ENCODE peak calls at places on chromosomes 1 and 21, in four cellular contexts. X is heart left ventricle, W is heart right ventricle, A is body of pancreas. V is an unnamed sample.
A peak's percentile ranks its signal among the peaks of the same experiment; 100 is the strongest.

GRCh38 chr1:41754540-41754939 is 164.2 kb downstream of the HIVEP3 start:
- ATAC-seq in X (no peak), W (no peak), A (no peak), V (no peak)

GRCh38 chr21:14875704-14876364 is 189.0 kb downstream of the NRIP1 start:
- ATAC-seq in X (peak; percentile 50), W (peak; percentile 35), A (no peak), V (no peak)

GRCh38 chr21:16608209-16608830 is 878.5 kb downstream of the USP25 start:
- ATAC-seq in X (peak; percentile 45), W (peak; percentile 57), A (no peak), V (no peak)

GRCh38 chr1:18109756-18110597 is 2.4 kb downstream of the IGSF21 start:
- ATAC-seq in X (peak; percentile 23), W (peak; percentile 58), A (no peak), V (peak; percentile 46)

GRCh38 chr1:29415156-29415830 is 179.0 kb downstream of the PTPRU start:
- ATAC-seq in X (no peak), W (no peak), A (peak; percentile 56), V (no peak)

GRCh38 chr1:3419415-3420204 is 34.9 kb upstream of the ARHGEF16 start:
- ATAC-seq in X (no peak), W (no peak), A (no peak), V (no peak)

GRCh38 chr21:29217818-29218252 is 80.9 kb upstream of the BACH1 start:
- ATAC-seq in X (peak; percentile 82), W (no peak), A (no peak), V (peak; percentile 61)

GRCh38 chr1:14009576-14009975 is 309.6 kb downstream of the PRDM2 start:
- ATAC-seq in X (no peak), W (no peak), A (no peak), V (no peak)

GRCh38 chr1:103309761-103310160 is 201.4 kb upstream of the COL11A1 start:
- ATAC-seq in X (no peak), W (no peak), A (no peak), V (no peak)

GRCh38 chr1:220368352-220369265 is 96.4 kb upstream of the RAB3GAP2 start:
- ATAC-seq in X (peak; percentile 71), W (peak; percentile 73), A (no peak), V (no peak)

GRCh38 chr1:18376661-18377060 is 104.1 kb upstream of the KLHDC7A start:
- ATAC-seq in X (no peak), W (no peak), A (no peak), V (no peak)

GRCh38 chr1:67053535-67053784 is 488 bp downstream of the SLC35D1 start:
- ATAC-seq in X (peak; percentile 90), W (peak; percentile 75), A (peak; percentile 91), V (peak; percentile 87)

GRCh38 chr1:15941044-15941840 is 34.7 kb downstream of the ZBTB17 start:
- ATAC-seq in X (no peak), W (no peak), A (no peak), V (no peak)

GRCh38 chr1:186967659-186968394 is 139.1 kb downstream of the PLA2G4A start:
- ATAC-seq in X (no peak), W (no peak), A (no peak), V (no peak)

GRCh38 chr1:20059847-20060246 is 10.1 kb upstream of the PLA2G5 start:
- ATAC-seq in X (peak; percentile 43), W (peak; percentile 41), A (no peak), V (no peak)

GRCh38 chr1:176567190-176567794 is 104.3 kb downstream of the PAPPA2 start:
- ATAC-seq in X (no peak), W (no peak), A (peak; percentile 38), V (no peak)

GRCh38 chr21:25491267-25491666 is 116.0 kb downstream of the MRPL39 start:
- ATAC-seq in X (no peak), W (no peak), A (no peak), V (no peak)

GRCh38 chr21:42830456-42831455 is 48.6 kb downstream of the WDR4 start:
- ATAC-seq in X (no peak), W (no peak), A (no peak), V (no peak)

GRCh38 chr1:208535518-208535917 is 291.3 kb upstream of the PLXNA2 start:
- ATAC-seq in X (no peak), W (no peak), A (no peak), V (no peak)

GRCh38 chr1:179742717-179743678 is at the start of gene FAM163A:
- ATAC-seq in X (peak; percentile 67), W (peak; percentile 41), A (peak; percentile 12), V (no peak)

GRCh38 chr1:212074313-212074712 is 38.8 kb downstream of the DTL start:
- ATAC-seq in X (peak; percentile 98), W (peak; percentile 97), A (no peak), V (no peak)

GRCh38 chr1:8182034-8182761 is 135.7 kb upstream of the SLC45A1 start:
- ATAC-seq in X (peak; percentile 39), W (peak; percentile 79), A (peak; percentile 98), V (peak; percentile 25)

GRCh38 chr21:44425895-44426662 is 29.2 kb upstream of the LRRC3 start:
- ATAC-seq in X (no peak), W (no peak), A (no peak), V (no peak)

GRCh38 chr1:99503276-99503747 is 142.6 kb upstream of the PALMD start:
- ATAC-seq in X (peak; percentile 69), W (peak; percentile 70), A (no peak), V (peak; percentile 76)

DNA sequence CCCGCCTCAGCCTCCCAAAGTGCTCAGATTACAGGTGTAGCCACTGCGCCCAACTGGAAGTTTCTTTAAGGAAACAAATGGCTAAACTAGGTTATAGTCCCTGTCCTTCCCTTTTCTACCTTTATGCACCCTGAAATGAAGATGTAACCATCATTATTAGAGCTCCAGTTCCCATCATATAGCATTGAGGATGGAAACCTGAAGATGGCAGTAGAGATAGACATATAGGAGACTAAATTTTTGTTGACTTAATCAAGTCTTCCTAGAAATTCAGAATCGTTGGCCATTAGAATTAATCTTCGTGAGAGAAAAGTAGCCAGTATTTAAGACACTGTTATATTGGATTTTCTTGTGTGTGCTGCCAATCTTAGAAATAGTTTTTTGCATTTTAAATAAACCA is 1016.3 kb upstream of the NCAM2 start:
- ATAC-seq in X (no peak), W (no peak), A (no peak), V (no peak)
- TF ChIP-seq CTCF in X (no peak), W (no peak), A (no peak), V (no peak)

DNA sequence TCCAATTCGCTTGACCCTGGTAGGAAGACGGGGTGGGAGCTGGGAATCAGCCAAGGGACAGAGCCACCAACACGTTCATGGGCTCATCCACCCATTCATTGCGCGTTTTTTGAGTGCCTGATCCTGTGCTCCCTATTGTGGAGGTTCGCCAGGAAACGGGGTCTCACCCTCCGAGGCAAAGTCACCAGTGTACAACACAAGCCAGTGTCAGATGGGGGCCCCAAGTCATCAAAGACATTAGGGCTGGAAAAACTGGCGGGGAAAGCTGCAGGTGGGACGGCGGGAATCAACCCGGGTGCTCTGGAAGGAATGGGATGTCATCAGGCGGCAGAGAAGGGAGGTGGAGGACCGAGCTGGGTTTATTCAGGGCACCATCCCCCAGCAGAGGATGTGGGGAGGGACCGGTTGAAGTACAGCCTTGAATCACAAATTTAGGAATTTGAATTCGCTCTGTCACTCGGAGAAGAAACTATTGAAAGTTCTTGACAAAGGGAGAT is 667 bp upstream of the NID1 start:
- ATAC-seq in X (peak; percentile 4), W (no peak), A (no peak), V (no peak)
- H3K4me3 ChIP-seq in X (peak overlapping the region; percentile 87), W (peak overlapping the region; percentile 61), A (peak overlapping the region; percentile 43), V (peak overlapping the region; percentile 73)

DNA sequence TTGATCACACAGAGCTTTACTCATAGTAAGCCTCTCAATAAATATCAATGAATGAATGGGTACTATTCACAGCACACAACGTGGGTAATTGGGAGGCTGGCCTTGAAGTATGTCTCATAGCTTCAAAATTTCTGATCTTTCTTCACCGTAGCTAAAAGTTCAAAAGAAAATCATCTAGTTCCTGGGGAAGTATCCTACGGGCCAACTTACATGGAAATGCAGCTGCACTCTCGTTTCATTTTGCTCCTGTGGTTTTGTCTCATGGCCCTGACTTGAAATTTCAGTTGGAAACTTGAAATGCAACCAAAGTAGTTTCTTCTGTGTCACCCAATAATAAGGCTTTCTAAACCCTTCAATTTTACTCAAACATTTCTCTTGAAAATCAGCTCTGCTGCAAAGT is 76.1 kb upstream of the CNIH3 start:
- ATAC-seq in X (no peak), W (no peak), A (no peak), V (no peak)
- TF ChIP-seq CTCF in X (no peak), W (no peak), A (no peak), V (no peak)

GRCh38 chr1:235423214-235423652 is 56.0 kb downstream of the TBCE start:
- ATAC-seq in X (no peak), W (no peak), A (no peak), V (peak; percentile 7)
- H3K4me3 ChIP-seq in X (no peak overlapping the region), W (no peak overlapping the region), A (no peak overlapping the region), V (no peak overlapping the region)

GRCh38 chr1:203631946-203632345 is 5.3 kb downstream of the ATP2B4 start:
- ATAC-seq in X (no peak), W (no peak), A (no peak), V (no peak)
- TF ChIP-seq CTCF in X (peak; percentile 8), W (no peak), A (no peak), V (no peak)

GRCh38 chr21:34201001-34201400 is 127.6 kb downstream of the MRPS6 start:
- ATAC-seq in X (no peak), W (peak; percentile 25), A (no peak), V (no peak)
- H3K4me3 ChIP-seq in X (no peak overlapping the region), W (no peak overlapping the region), A (no peak overlapping the region), V (no peak overlapping the region)

DNA sequence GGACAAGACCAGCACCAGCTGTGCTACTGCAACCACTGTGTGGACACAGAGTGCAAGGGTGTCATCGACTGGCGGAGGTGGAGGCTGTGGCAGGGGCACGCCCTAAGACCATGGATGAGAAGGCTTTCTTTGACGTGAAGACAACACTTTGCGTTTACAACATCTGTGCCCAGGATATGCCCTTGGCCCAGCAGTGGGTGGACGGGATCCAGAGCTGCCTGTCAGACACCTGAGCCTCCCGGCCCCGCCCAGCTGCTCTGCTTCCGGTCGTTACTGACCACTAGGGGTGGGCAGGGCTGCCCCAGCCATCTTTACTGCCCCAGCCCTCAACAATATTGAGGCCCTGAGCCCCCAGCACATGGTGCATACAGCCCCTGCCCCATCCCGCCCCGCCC is 21.4 kb upstream of the NPPB start:
- ATAC-seq in X (peak; percentile 4), W (no peak), A (no peak), V (no peak)
- TF ChIP-seq CTCF in X (no peak), W (no peak), A (no peak), V (no peak)

GRCh38 chr1:75136158-75136815 is 2.1 kb downstream of the LHX8 start:
- ATAC-seq in X (peak; percentile 33), W (no peak), A (peak; percentile 55), V (no peak)
- H3K4me3 ChIP-seq in X (no peak overlapping the region), W (no peak overlapping the region), A (no peak overlapping the region), V (no peak overlapping the region)

GRCh38 chr1:119896303-119896702 is at the start of gene ADAM30:
- ATAC-seq in X (no peak), W (no peak), A (no peak), V (no peak)
- TF ChIP-seq CTCF in X (no peak), W (no peak), A (no peak), V (no peak)